ENCODE peak calls at places on chromosomes 1 and 21, in six cellular contexts. Q is K562, E is H1, S is GM12891, V is GM12878, N is HepG2. T is an unnamed sample.

GRCh38 chr1:181011301-181012202 is 11.1 kb downstream of the STX6 start:
- DNase-seq in Q (no peak), E (no peak), S (no peak), V (no peak), N (no peak), T (no peak)

GRCh38 chr1:15224903-15225485 is 22.0 kb upstream of the FHAD1 start:
- DNase-seq in Q (no peak), E (no peak), S (no peak), V (no peak), N (no peak), T (no peak)

GRCh38 chr1:229199892-229200291 is 71.0 kb upstream of the RAB4A start:
- DNase-seq in Q (peak), E (peak), S (peak), V (no peak), N (no peak), T (no peak)

GRCh38 chr1:6037338-6037762 is 8.3 kb upstream of the KCNAB2 start:
- DNase-seq in Q (no peak), E (no peak), S (peak), V (no peak), N (no peak), T (no peak)

GRCh38 chr1:53951697-53952096 is 5.5 kb downstream of the LRRC42 start:
- DNase-seq in Q (no peak), E (no peak), S (no peak), V (no peak), N (no peak), T (no peak)

GRCh38 chr1:14476170-14476955 is 122.1 kb upstream of the KAZN start:
- DNase-seq in Q (no peak), E (no peak), S (no peak), V (no peak), N (no peak), T (no peak)

GRCh38 chr1:159924791-159925712 is at the start of gene TAGLN2:
- DNase-seq in Q (peak), E (peak), S (peak), V (peak), N (peak), T (peak)

GRCh38 chr1:203643213-203644045 is 16.8 kb downstream of the ATP2B4 start:
- DNase-seq in Q (no peak), E (no peak), S (no peak), V (no peak), N (no peak), T (no peak)

GRCh38 chr1:171805395-171806115 is 24.1 kb downstream of the METTL13 start:
- DNase-seq in Q (no peak), E (no peak), S (no peak), V (no peak), N (no peak), T (peak)

GRCh38 chr1:59685666-59686065 is 129.1 kb upstream of the HOOK1 start:
- DNase-seq in Q (no peak), E (no peak), S (no peak), V (no peak), N (no peak), T (no peak)

GRCh38 chr1:203127672-203128611 is at the start of gene ADORA1:
- DNase-seq in Q (no peak), E (peak), S (no peak), V (no peak), N (peak), T (peak)

GRCh38 chr1:236844499-236845271 is 49.6 kb downstream of the MTR start:
- DNase-seq in Q (peak), E (no peak), S (no peak), V (no peak), N (peak), T (no peak)

GRCh38 chr1:54327386-54328116 is 78.6 kb downstream of the SSBP3 start:
- DNase-seq in Q (peak), E (no peak), S (no peak), V (no peak), N (no peak), T (no peak)

GRCh38 chr1:45925728-45926287 is 122.4 kb downstream of the MAST2 start:
- DNase-seq in Q (no peak), E (no peak), S (no peak), V (peak), N (no peak), T (no peak)

GRCh38 chr1:185291159-185291558 is 25.9 kb downstream of the IVNS1ABP start:
- DNase-seq in Q (no peak), E (no peak), S (no peak), V (no peak), N (no peak), T (no peak)

GRCh38 chr1:47797555-47797954 is 199.6 kb downstream of the TRABD2B start:
- DNase-seq in Q (no peak), E (no peak), S (no peak), V (no peak), N (no peak), T (no peak)

GRCh38 chr21:29674343-29674742 is 265.5 kb downstream of the GRIK1 start:
- DNase-seq in Q (no peak), E (no peak), S (no peak), V (no peak), N (no peak), T (no peak)

GRCh38 chr1:72485786-72486185 is 203.4 kb upstream of the NEGR1 start:
- DNase-seq in Q (no peak), E (no peak), S (no peak), V (no peak), N (no peak), T (no peak)

GRCh38 chr1:2137257-2138121 is 57.1 kb downstream of the FAAP20 start:
- DNase-seq in Q (no peak), E (no peak), S (no peak), V (no peak), N (peak), T (no peak)

GRCh38 chr1:181458419-181458818 is 24.9 kb upstream of the CACNA1E start:
- DNase-seq in Q (no peak), E (no peak), S (no peak), V (no peak), N (no peak), T (no peak)

GRCh38 chr1:6209661-6210605 is 4.0 kb downstream of the RNF207 start:
- DNase-seq in Q (peak), E (peak), S (no peak), V (no peak), N (no peak), T (no peak)

GRCh38 chr1:112866981-112867380 is 89.0 kb downstream of the SLC16A1 start:
- DNase-seq in Q (no peak), E (no peak), S (no peak), V (no peak), N (no peak), T (no peak)

GRCh38 chr1:205587576-205587975 is 44.2 kb downstream of the ELK4 start:
- DNase-seq in Q (no peak), E (no peak), S (no peak), V (no peak), N (no peak), T (no peak)

GRCh38 chr1:9866836-9867235 is 43.1 kb upstream of the CLSTN1 start:
- DNase-seq in Q (no peak), E (no peak), S (no peak), V (no peak), N (no peak), T (no peak)

GRCh38 chr1:240691521-240692338 is 79.8 kb upstream of the GREM2 start:
- DNase-seq in Q (no peak), E (peak), S (no peak), V (no peak), N (peak), T (no peak)

GRCh38 chr1:61221642-61222041 is 139.3 kb downstream of the NFIA start:
- DNase-seq in Q (no peak), E (no peak), S (no peak), V (no peak), N (peak), T (no peak)

GRCh38 chr1:7783826-7784491 is at the start of gene PER3:
- DNase-seq in Q (peak), E (peak), S (peak), V (peak), N (peak), T (peak)

GRCh38 chr21:17782051-17782450 is 37.1 kb downstream of the C21orf91 start:
- DNase-seq in Q (no peak), E (no peak), S (no peak), V (no peak), N (no peak), T (no peak)

GRCh38 chr1:1210726-1211540 is 3.0 kb downstream of the TNFRSF4 start:
- DNase-seq in Q (no peak), E (no peak), S (no peak), V (no peak), N (no peak), T (no peak)

GRCh38 chr1:112712191-112712590 is 2.9 kb downstream of the PPM1J start:
- DNase-seq in Q (no peak), E (no peak), S (no peak), V (no peak), N (no peak), T (no peak)

GRCh38 chr1:23804183-23804582 is 3.6 kb upstream of the GALE start:
- DNase-seq in Q (no peak), E (no peak), S (no peak), V (no peak), N (no peak), T (no peak)

GRCh38 chr1:55534565-55535091 is 319.5 kb upstream of the USP24 start:
- DNase-seq in Q (no peak), E (no peak), S (no peak), V (no peak), N (peak), T (no peak)

GRCh38 chr1:55284856-55285255 is 69.7 kb upstream of the USP24 start:
- DNase-seq in Q (peak), E (no peak), S (no peak), V (peak), N (no peak), T (no peak)

GRCh38 chr1:111334169-111334568 is 43.5 kb downstream of the CHIA start:
- DNase-seq in Q (peak), E (no peak), S (peak), V (peak), N (peak), T (peak)

GRCh38 chr1:229893762-229894444 is 173.1 kb upstream of the GALNT2 start:
- DNase-seq in Q (no peak), E (no peak), S (no peak), V (no peak), N (no peak), T (no peak)

GRCh38 chr1:37477946-37478345 is 3.6 kb downstream of the ZC3H12A start:
- DNase-seq in Q (no peak), E (no peak), S (no peak), V (no peak), N (no peak), T (no peak)

GRCh38 chr1:218350022-218350525 is 4.9 kb downstream of the TGFB2 start:
- DNase-seq in Q (no peak), E (peak), S (no peak), V (no peak), N (no peak), T (no peak)

GRCh38 chr1:19661721-19662228 is 2.9 kb upstream of the HTR6 start:
- DNase-seq in Q (no peak), E (no peak), S (no peak), V (no peak), N (no peak), T (no peak)

GRCh38 chr21:17590443-17590842 is 22.3 kb downstream of the BTG3 start:
- DNase-seq in Q (no peak), E (no peak), S (no peak), V (no peak), N (no peak), T (no peak)

GRCh38 chr1:178633068-178633467 is 92.0 kb upstream of the RALGPS2 start:
- DNase-seq in Q (no peak), E (no peak), S (no peak), V (no peak), N (no peak), T (no peak)
- TF ChIP-seq TAF1 in Q (no peak), E (no peak), S (no peak), V (no peak), N (no peak), T (no peak)

DNA sequence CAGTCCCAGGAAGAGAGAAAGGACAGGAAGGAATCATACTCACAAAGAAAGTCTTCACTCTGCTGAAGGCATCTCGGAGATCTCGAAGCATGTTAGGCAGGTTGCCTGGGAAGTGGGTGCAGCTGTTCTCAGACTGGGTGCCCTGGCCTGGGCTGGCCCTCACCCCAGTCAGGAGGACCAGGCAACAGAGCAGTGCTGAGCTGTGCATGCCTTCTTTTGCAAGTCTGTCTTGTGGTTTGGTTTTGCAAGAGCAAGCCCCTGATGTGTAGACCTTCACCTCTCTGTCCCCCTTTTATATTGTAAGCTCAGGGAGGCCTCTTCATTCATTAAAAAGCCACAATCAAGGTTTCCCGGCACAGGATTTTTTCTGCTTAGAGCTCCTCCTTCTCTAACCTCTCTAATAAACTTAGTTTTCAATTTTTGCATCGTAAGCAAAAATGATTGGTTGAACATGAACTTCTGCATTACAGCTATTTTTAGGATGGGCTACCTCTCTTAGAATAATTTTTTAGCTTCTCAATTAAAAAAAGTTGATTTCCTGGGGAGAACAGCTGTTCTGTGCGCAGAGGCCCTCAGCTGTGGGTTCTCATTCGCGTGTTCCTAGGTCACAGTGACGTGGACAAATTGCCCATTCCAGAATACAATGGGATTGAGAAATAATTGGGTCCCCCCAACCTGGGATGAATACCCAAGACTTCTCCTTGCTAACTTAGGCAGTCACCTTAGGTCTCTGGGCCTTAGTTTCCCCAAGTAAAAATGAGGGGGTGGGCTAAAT is at the start of gene IL10:
- DNase-seq in Q (no peak), E (no peak), S (no peak), V (no peak), N (no peak), T (no peak)
- TF ChIP-seq POLR2A in Q (no peak), E (no peak), S (no peak), V (peak), N (no peak), T (no peak)

GRCh38 chr1:27527223-27527856 is 37.4 kb upstream of the WASF2 start:
- DNase-seq in Q (peak), E (peak), S (peak), V (no peak), N (no peak), T (no peak)
- TF ChIP-seq TAF1 in Q (no peak), E (peak), S (no peak), V (no peak), N (no peak), T (no peak)

DNA sequence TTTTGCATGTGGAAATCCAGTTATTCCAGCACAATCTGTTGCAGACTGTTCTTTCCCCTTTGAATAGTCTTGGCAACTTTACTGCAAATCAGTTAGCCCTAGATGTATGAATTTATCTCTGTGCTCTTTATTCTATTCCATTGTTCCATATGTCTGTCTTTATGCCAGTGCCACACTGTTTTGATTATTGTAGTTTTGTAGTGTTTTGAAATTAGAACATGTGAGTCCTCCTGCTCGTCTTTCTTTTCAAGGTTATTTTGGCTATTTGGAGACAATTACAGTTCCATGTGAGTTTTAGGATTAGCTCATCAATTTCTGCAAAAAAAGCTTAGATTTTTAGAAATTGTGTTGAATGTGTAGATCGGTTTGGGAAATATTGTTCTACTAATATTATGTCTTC is 26.6 kb downstream of the WNT3A start:
- DNase-seq in Q (no peak), E (no peak), S (no peak), V (no peak), N (no peak), T (no peak)
- TF ChIP-seq POLR2A in Q (no peak), E (no peak), S (no peak), V (no peak), N (no peak), T (no peak)